ENCODE peak calls at places on chromosomes 2 and 18, in eight cellular contexts. C is activated CD8-positive, alpha-beta memory T cell treated with anti-CD3 and anti-CD28 coated beads for 48 hours; P is activated naive CD8-positive, alpha-beta T cell treated with anti-CD3 and anti-CD28 coated beads for 36 hours; G is IMR-90; T is NCI-H524; L is C1 segment of cervical spinal cord; E is glomerular endothelial cell; Q is fibroblast of the aortic adventitia. B is an unnamed sample.

GRCh38 chr18:3261393-3262233 is at the start of gene MYL12B:
- DNase-seq in E (no peak), L (peak; percentile 89), T (peak; percentile 66), G (peak; percentile 68), P (peak; percentile 85), Q (peak; percentile 76), C (peak; percentile 66), B (peak; percentile 83)

GRCh38 chr18:8657873-8658521 is 47.4 kb upstream of the MTCL1 start:
- DNase-seq in C (no peak), P (no peak), T (peak; percentile 83), L (no peak), E (no peak), G (peak; percentile 32), Q (peak; percentile 37), B (no peak)

GRCh38 chr2:118791511-118791910 is 55.9 kb downstream of the EN1 start:
- DNase-seq in T (no peak), E (no peak), L (no peak), P (no peak), Q (peak; percentile 21), C (no peak), G (no peak), B (no peak)

GRCh38 chr18:65221736-65222135 is 529.1 kb upstream of the CDH7 start:
- DNase-seq in P (no peak), C (no peak), Q (no peak), L (no peak), E (no peak), G (no peak), T (peak; percentile 50), B (no peak)

GRCh38 chr2:763766-764525 is 86.7 kb upstream of the TMEM18 start:
- DNase-seq in C (no peak), L (no peak), E (no peak), T (no peak), P (no peak), Q (no peak), G (no peak), B (no peak)

GRCh38 chr2:41899189-41899588 is 148.6 kb upstream of the PKDCC start:
- DNase-seq in G (peak; percentile 42), P (no peak), L (no peak), Q (peak; percentile 21), E (no peak), C (no peak), T (no peak), B (no peak)

GRCh38 chr18:55586841-55587240 is 1.2 kb downstream of the TCF4 start:
- DNase-seq in E (no peak), L (peak; percentile 19), T (no peak), P (no peak), C (no peak), Q (peak; percentile 65), G (peak; percentile 53), B (no peak)

GRCh38 chr18:41391616-41392610 is 563.1 kb upstream of the PIK3C3 start:
- DNase-seq in L (peak; percentile 46), G (peak; percentile 70), P (no peak), Q (peak; percentile 5), E (no peak), T (peak; percentile 72), C (no peak), B (peak; percentile 72)

GRCh38 chr2:238846503-238847431 is 1.1 kb upstream of the TWIST2 start:
- DNase-seq in C (no peak), E (no peak), T (no peak), L (no peak), G (no peak), Q (peak; percentile 53), P (no peak), B (no peak)

GRCh38 chr2:219230201-219230540 is 565 bp downstream of the ANKZF1 start:
- DNase-seq in P (peak; percentile 59), T (peak; percentile 30), L (peak; percentile 45), G (peak; percentile 55), E (no peak), Q (no peak), C (no peak), B (peak; percentile 55)

GRCh38 chr2:178923546-178923945 is 116.3 kb upstream of the TTN start:
- DNase-seq in C (no peak), Q (no peak), P (no peak), L (no peak), G (no peak), E (no peak), T (no peak), B (no peak)

GRCh38 chr18:49212819-49213218 is 247.6 kb downstream of the DYM start:
- DNase-seq in C (no peak), L (no peak), T (no peak), P (no peak), E (no peak), G (peak; percentile 87), Q (peak; percentile 90), B (no peak)

GRCh38 chr2:120596990-120597594 is 138.6 kb upstream of the GLI2 start:
- DNase-seq in G (peak; percentile 56), L (peak; percentile 41), Q (peak; percentile 85), C (no peak), E (no peak), T (peak; percentile 16), P (no peak), B (no peak)

GRCh38 chr2:36696533-36696932 is at the start of gene VIT:
- DNase-seq in Q (peak; percentile 41), T (no peak), P (no peak), G (no peak), E (no peak), C (no peak), L (no peak), B (no peak)

GRCh38 chr2:233117351-233117750 is 57.2 kb downstream of the INPP5D start:
- DNase-seq in G (no peak), T (no peak), P (no peak), L (no peak), Q (no peak), E (no peak), C (no peak), B (no peak)

GRCh38 chr2:54757496-54757895 is 34.0 kb downstream of the EML6 start:
- DNase-seq in E (no peak), L (no peak), G (peak; percentile 24), T (no peak), P (no peak), Q (peak; percentile 52), C (no peak), B (no peak)

GRCh38 chr2:227482638-227483340 is 10.8 kb downstream of the AGFG1 start:
- DNase-seq in G (no peak), Q (peak; percentile 49), L (no peak), P (no peak), T (peak; percentile 94), E (no peak), C (no peak), B (no peak)

GRCh38 chr2:118056165-118056534 is 32.1 kb upstream of the INSIG2 start:
- DNase-seq in T (no peak), L (peak; percentile 5), E (no peak), Q (no peak), G (no peak), P (no peak), C (no peak), B (no peak)

GRCh38 chr18:71707985-71708500 is 836.1 kb downstream of the CBLN2 start:
- DNase-seq in C (no peak), G (no peak), T (no peak), Q (peak; percentile 4), P (no peak), E (no peak), L (no peak), B (no peak)

GRCh38 chr2:8279506-8279905 is 402.4 kb upstream of the ID2 start:
- DNase-seq in P (no peak), G (no peak), C (no peak), L (no peak), E (no peak), T (no peak), Q (no peak), B (no peak)

GRCh38 chr2:120823551-120823950 is 87.9 kb downstream of the GLI2 start:
- DNase-seq in E (no peak), L (no peak), T (no peak), P (no peak), Q (no peak), G (no peak), C (no peak), B (no peak)

GRCh38 chr2:58137856-58138255 is 91.2 kb downstream of the VRK2 start:
- DNase-seq in L (no peak), G (no peak), Q (peak; percentile 77), P (no peak), E (no peak), T (no peak), C (no peak), B (no peak)

GRCh38 chr2:106642679-106643078 is 155.5 kb downstream of the CD8B2 start:
- DNase-seq in E (no peak), P (no peak), C (no peak), L (no peak), G (no peak), T (no peak), Q (no peak), B (no peak)

GRCh38 chr2:7203056-7203467 is 285.9 kb downstream of the RNF144A start:
- DNase-seq in E (no peak), C (peak; percentile 12), G (peak; percentile 56), P (peak; percentile 47), T (peak; percentile 85), L (peak; percentile 33), Q (peak; percentile 76), B (no peak)

GRCh38 chr2:3480352-3481010 is 38.9 kb downstream of the ADI1 start:
- DNase-seq in T (no peak), C (no peak), L (no peak), G (no peak), E (no peak), Q (no peak), P (no peak), B (no peak)

GRCh38 chr2:233259745-233260144 is 8.3 kb downstream of the ATG16L1 start:
- DNase-seq in E (no peak), Q (no peak), L (no peak), T (no peak), P (no peak), C (no peak), G (peak; percentile 52), B (no peak)

GRCh38 chr2:196233033-196233807 is 61.8 kb upstream of the STK17B start:
- DNase-seq in P (no peak), T (no peak), C (no peak), Q (peak; percentile 73), G (peak; percentile 85), L (no peak), E (peak; percentile 86), B (no peak)

GRCh38 chr2:196592331-196592911 is 47.1 kb upstream of the CCDC150 start:
- DNase-seq in T (peak; percentile 62), Q (peak; percentile 65), P (no peak), L (peak; percentile 74), E (no peak), G (peak; percentile 49), C (no peak), B (peak; percentile 68)

GRCh38 chr18:52422985-52423601 is 83.1 kb downstream of the DCC start:
- DNase-seq in P (no peak), E (no peak), C (no peak), T (peak; percentile 95), L (no peak), G (no peak), Q (no peak), B (no peak)

GRCh38 chr18:61236476-61237057 is 96.7 kb upstream of the CDH20 start:
- DNase-seq in T (no peak), L (no peak), Q (no peak), C (no peak), G (no peak), E (no peak), P (no peak), B (no peak)

GRCh38 chr2:80153768-80154167 is 150.8 kb downstream of the LRRTM1 start:
- DNase-seq in T (no peak), P (no peak), L (no peak), Q (no peak), C (no peak), G (no peak), E (no peak), B (no peak)

GRCh38 chr2:42792583-42793313 is at the start of gene HAAO:
- DNase-seq in Q (no peak), T (no peak), C (no peak), L (peak; percentile 56), E (no peak), G (no peak), P (peak; percentile 30), B (no peak)

GRCh38 chr2:43542285-43542933 is 53.4 kb downstream of the THADA start:
- DNase-seq in L (no peak), C (no peak), Q (peak; percentile 81), E (peak; percentile 41), G (peak; percentile 68), T (peak; percentile 49), P (no peak), B (no peak)

GRCh38 chr2:27071990-27072830 is 756 bp upstream of the OST4 start:
- DNase-seq in P (peak; percentile 52), G (peak; percentile 70), E (no peak), Q (peak; percentile 85), T (no peak), C (no peak), L (peak; percentile 58), B (peak; percentile 86)

B was measured in mesothelial cell of epicardium.